ENCODE peak calls at places on chromosomes 11 and 22, in six cellular contexts. P is activated CD4-positive, alpha-beta T cell treated with anti-CD3 and anti-CD28 coated beads, Interleukin-2, amount 10 ng/mL, durations not matched to agents 7 days and 5 days; X is dorsolateral prefrontal cortex; C is B cell; E is stimulated activated CD8-positive, alpha-beta memory T cell treated with anti-CD3 and anti-CD28 coated beads, Interleukin-4, amount 100 ng/mL, for 48 hours; S is mesothelial cell of epicardium. I is an unnamed sample.

GRCh38 chr11:93614111-93614784 is 47.2 kb upstream of the CEP295 start:
- DNase-seq in S (no peak), X (no peak), P (peak), C (no peak), E (no peak), I (no peak)

GRCh38 chr22:19497245-19497644 is 17.5 kb downstream of the CDC45 start:
- DNase-seq in E (no peak), S (no peak), P (no peak), X (no peak), C (no peak), I (no peak)

GRCh38 chr11:134230339-134230738 is 5.9 kb downstream of the VPS26B start:
- DNase-seq in C (no peak), S (no peak), E (no peak), P (no peak), X (no peak), I (no peak)

GRCh38 chr11:75565221-75565814 is 3.3 kb downstream of the SERPINH1 start:
- DNase-seq in C (no peak), X (no peak), P (no peak), S (no peak), E (no peak), I (no peak)

GRCh38 chr11:109304159-109304558 is 117.8 kb upstream of the C11orf87 start:
- DNase-seq in S (no peak), P (no peak), E (no peak), C (no peak), X (no peak), I (no peak)

GRCh38 chr11:35343033-35343598 is 76.2 kb downstream of the SLC1A2 start:
- DNase-seq in E (peak), X (no peak), C (no peak), P (peak), S (no peak), I (no peak)

GRCh38 chr22:50208430-50208938 is 7.7 kb downstream of the SELENOO start:
- DNase-seq in S (no peak), X (no peak), E (no peak), C (no peak), P (no peak), I (no peak)

GRCh38 chr11:84480151-84480550 is 1147.0 kb downstream of the DLG2 start:
- DNase-seq in E (no peak), C (no peak), X (no peak), P (no peak), S (no peak), I (no peak)

GRCh38 chr11:60127311-60127811 is 38.9 kb downstream of the MS4A2 start:
- DNase-seq in X (no peak), E (no peak), C (no peak), P (no peak), S (no peak), I (no peak)

GRCh38 chr11:57315491-57315890 is 9.3 kb downstream of the TNKS1BP1 start:
- DNase-seq in S (no peak), E (no peak), C (no peak), X (no peak), P (peak), I (no peak)

GRCh38 chr11:126636911-126637799 is 281.7 kb downstream of the ST3GAL4 start:
- DNase-seq in S (no peak), X (no peak), E (no peak), C (no peak), P (no peak), I (no peak)

GRCh38 chr11:15944460-15944859 is 411.9 kb downstream of the SOX6 start:
- DNase-seq in E (no peak), X (no peak), S (no peak), C (no peak), P (no peak), I (no peak)